ENCODE peak calls at places on chromosomes 2 and 18, in five cellular contexts. U, D, E, V and Q are unnamed samples.

GRCh38 chr2:31275976-31276375 is 42.0 kb downstream of the EHD3 start:
- DNase-seq in V (no peak), E (no peak), D (no peak), U (no peak), Q (no peak)

GRCh38 chr18:79953921-79954651 is 2.6 kb upstream of the SLC66A2 start:
- DNase-seq in D (no peak), E (no peak), U (no peak), V (peak; percentile 62), Q (no peak)

GRCh38 chr2:135755573-135755972 is 13.9 kb downstream of the UBXN4 start:
- DNase-seq in D (no peak), U (no peak), E (no peak), V (no peak), Q (no peak)

GRCh38 chr2:86293612-86294011 is 43.8 kb downstream of the REEP1 start:
- DNase-seq in U (no peak), D (no peak), V (no peak), E (no peak), Q (no peak)

GRCh38 chr2:239348563-239349447 is 52.0 kb downstream of the HDAC4 start:
- DNase-seq in E (no peak), U (no peak), D (no peak), V (no peak), Q (no peak)

GRCh38 chr2:239991689-239992314 is 33.3 kb downstream of the NDUFA10 start:
- DNase-seq in U (no peak), D (peak; percentile 78), V (no peak), E (peak; percentile 31), Q (peak; percentile 54)

GRCh38 chr2:15782009-15782751 is 158.2 kb upstream of the MYCN start:
- DNase-seq in D (no peak), V (no peak), E (no peak), U (no peak), Q (no peak)

GRCh38 chr2:165161510-165161909 is 42.3 kb downstream of the SCN3A start:
- DNase-seq in U (no peak), E (no peak), V (no peak), D (no peak), Q (no peak)

GRCh38 chr2:201809633-201810032 is 3.3 kb downstream of the CDK15 start:
- DNase-seq in D (no peak), E (no peak), V (no peak), U (no peak), Q (no peak)

GRCh38 chr18:69725855-69726508 is 221.7 kb downstream of the CD226 start:
- DNase-seq in V (no peak), E (no peak), U (no peak), D (no peak), Q (no peak)

GRCh38 chr2:185990861-185991525 is 252.4 kb downstream of the FSIP2 start:
- DNase-seq in V (no peak), D (peak; percentile 33), U (no peak), E (no peak), Q (no peak)

GRCh38 chr2:113277474-113278072 is 1.1 kb downstream of the PAX8 start:
- DNase-seq in D (peak; percentile 60), E (no peak), V (no peak), U (no peak), Q (no peak)

GRCh38 chr18:21682276-21683051 is 22.1 kb downstream of the ABHD3 start:
- DNase-seq in D (peak; percentile 24), V (no peak), U (no peak), E (no peak), Q (no peak)

GRCh38 chr2:200188851-200189250 is 117.6 kb upstream of the SPATS2L start:
- DNase-seq in U (no peak), E (no peak), V (no peak), D (no peak), Q (no peak)

GRCh38 chr18:44742741-44743311 is 62.1 kb downstream of the SETBP1 start:
- DNase-seq in U (no peak), D (peak; percentile 5), V (no peak), E (no peak), Q (peak; percentile 52)

GRCh38 chr2:206555721-206556120 is 86.6 kb upstream of the FAM237A start:
- DNase-seq in E (no peak), D (no peak), U (no peak), V (no peak), Q (no peak)

GRCh38 chr2:174350018-174350417 is 15.3 kb downstream of the SP9 start:
- DNase-seq in U (no peak), V (no peak), D (peak; percentile 66), E (peak; percentile 57), Q (no peak)

DNA sequence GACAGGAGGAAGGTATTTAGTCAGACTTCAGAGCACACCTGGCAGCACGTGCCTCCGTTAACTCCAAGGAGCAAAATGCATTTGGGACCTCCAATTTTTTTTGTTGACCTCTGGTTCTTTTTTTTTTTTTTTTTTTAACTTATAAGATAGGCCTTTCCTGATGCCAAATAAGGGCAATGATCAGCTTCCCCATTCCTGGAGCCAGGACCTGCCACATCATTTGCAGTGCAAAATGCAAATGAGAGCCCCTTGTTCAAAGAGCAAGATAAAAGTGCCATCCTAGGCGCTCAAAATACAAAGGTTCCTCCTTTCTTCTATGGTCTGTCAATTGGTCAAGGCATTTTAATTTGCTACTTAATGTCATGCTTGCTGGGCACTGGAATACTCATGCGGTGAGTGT is 133.2 kb upstream of the REV1 start:
- DNase-seq in V (no peak), D (no peak), U (no peak), E (no peak), Q (no peak)
- H3K4me1 ChIP-seq in V (peaks cover 4% of the 10 kb centered on the region), D (no peaks in the 10 kb centered on the region), U (peaks cover 44% of the 10 kb centered on the region), E (no peaks in the 10 kb centered on the region), Q (peaks cover 9% of the 10 kb centered on the region)

DNA sequence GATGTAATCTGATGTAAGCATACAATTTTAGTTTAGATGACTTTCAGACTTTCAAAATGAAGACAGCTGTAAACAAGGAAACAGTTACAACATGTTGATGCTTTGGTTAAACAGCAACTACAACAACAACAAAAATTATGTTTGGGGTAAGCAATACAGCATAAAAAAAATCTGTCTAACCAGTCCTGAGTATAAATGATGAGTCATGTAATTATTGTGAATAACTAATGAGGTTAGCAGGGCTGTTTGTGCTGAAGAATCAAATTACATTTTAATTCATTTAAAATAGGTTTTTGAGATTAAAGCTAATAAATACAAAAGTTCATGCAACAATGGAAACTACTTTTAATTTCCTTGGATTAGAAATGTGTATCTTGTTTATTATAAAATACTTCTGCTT is 266.9 kb downstream of the LRP1B start:
- DNase-seq in E (no peak), D (no peak), V (no peak), U (no peak), Q (no peak)
- H3K27ac ChIP-seq in E (no peak overlapping the region), D (no peak overlapping the region), V (no peak overlapping the region), U (no peak overlapping the region), Q (no peak overlapping the region)

GRCh38 chr2:56288863-56289580 is 105.2 kb downstream of the CCDC85A start:
- DNase-seq in D (peak; percentile 23), U (no peak), E (no peak), V (no peak), Q (no peak)
- TF ChIP-seq CTCF in D (peak; percentile 44), U (peak; percentile 27), E (no peak), V (no peak), Q (no peak)

DNA sequence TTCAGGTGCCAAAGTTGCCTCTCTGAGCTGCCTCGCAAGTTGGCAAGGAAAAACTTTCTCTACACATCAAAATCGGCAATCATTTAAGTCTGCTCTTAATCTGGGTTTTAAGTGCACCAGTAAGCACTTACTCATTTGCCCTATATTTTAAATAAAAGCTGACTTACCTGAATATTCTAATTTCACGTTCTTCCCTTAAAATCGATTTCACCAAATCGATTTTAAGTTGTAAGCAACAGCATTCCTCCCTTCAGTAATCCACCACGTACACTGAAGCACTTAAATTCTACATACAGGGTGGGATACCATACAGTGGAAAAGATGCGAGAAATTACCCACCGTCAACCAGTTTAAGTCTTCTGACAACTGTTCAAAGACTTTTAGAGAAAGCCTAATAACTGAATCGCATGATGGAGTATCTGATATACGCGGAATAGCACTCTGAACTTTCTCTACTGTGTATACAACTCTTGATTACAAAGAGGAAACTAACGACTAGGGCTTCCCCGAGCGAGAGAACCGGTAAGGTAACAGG is 1.6 kb downstream of the PPP3R1 start:
- DNase-seq in U (peak; percentile 66), E (no peak), D (no peak), V (no peak), Q (no peak)
- H3K4me1 ChIP-seq in U (peaks cover 65% of the 10 kb centered on the region), E (peaks cover 10% of the 10 kb centered on the region), D (peaks cover 36% of the 10 kb centered on the region), V (peaks cover 21% of the 10 kb centered on the region), Q (peaks cover 28% of the 10 kb centered on the region)

GRCh38 chr2:241618296-241618805 is 18.6 kb downstream of the THAP4 start:
- DNase-seq in D (no peak), E (no peak), V (no peak), U (no peak), Q (no peak)
- H3K27ac ChIP-seq in D (peak overlapping the region; percentile 11), E (peak overlapping the region; percentile 32), V (no peak overlapping the region), U (peak overlapping the region; percentile 62), Q (no peak overlapping the region)

DNA sequence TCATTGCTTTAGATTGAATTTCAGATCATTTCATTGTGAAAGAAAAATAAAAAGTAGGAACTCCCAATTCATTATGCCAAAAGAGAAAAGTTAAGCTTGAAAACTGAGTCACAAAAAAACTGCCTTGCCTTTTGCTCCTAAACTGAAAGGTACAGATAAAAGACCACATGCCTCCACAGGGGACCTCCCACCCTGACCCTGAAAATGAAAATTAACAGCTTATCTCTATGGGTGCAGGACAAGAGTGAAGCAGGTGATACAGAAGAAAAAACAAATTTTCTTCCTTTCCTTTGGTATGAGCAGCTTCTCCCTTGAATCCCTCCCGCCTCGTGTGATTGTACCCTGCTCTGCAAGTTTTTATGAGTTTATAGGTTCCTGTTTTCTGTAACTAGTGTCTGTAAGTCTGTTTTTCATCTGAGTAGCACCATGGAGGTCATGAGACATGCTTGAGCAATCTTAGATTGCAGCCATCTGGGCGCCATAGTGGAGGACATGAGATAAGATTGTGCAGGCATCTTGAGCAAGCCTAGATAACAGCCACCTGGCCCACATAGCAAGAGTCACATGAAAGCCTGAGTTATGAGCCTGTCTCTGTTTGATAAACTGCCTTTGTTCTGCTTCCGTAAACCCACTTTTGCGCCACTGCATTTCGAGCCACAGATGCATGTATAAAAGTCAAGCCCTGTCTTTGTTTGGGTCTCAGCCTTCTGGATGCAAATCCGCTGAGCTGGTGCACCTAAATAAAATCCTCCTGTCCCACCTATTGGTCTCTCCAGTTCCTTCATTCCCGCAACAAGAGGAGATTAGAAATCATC is 56.2 kb upstream of the DYNC1I2 start:
- DNase-seq in U (no peak), V (no peak), E (peak; percentile 25), D (peak; percentile 43), Q (no peak)
- TF ChIP-seq CTCF in U (no peak), V (no peak), E (no peak), D (no peak), Q (no peak)